ENCODE peak calls at places on chromosomes 16 and 17, in five cellular contexts. Q is HuH-7; X is AG09309; S is CD4-positive, alpha-beta T cell; M is activated CD4-positive, alpha-beta T cell treated with anti-CD3 and anti-CD28 coated beads for 4 hours. L is an unnamed sample.

GRCh38 chr17:28657756-28658155 is 4.0 kb downstream of the SDF2 start:
- DNase-seq in Q (no peak), X (no peak), S (no peak), M (no peak), L (no peak)

GRCh38 chr17:47698749-47699535 is 5.0 kb downstream of the TBKBP1 start:
- DNase-seq in Q (peak; percentile 98), X (no peak), S (peak; percentile 79), M (peak; percentile 78), L (peak; percentile 73)

GRCh38 chr17:51056813-51057510 is 63.7 kb downstream of the SPAG9 start:
- DNase-seq in Q (peak; percentile 22), X (peak; percentile 94), S (no peak), M (no peak), L (peak; percentile 17)

GRCh38 chr17:54256530-54256929 is 433.8 kb downstream of the KIF2B start:
- DNase-seq in Q (no peak), X (no peak), S (no peak), M (no peak), L (no peak)

GRCh38 chr16:4718466-4718865 is 15.6 kb downstream of the ANKS3 start:
- DNase-seq in Q (no peak), X (no peak), S (no peak), M (no peak), L (no peak)

GRCh38 chr17:82213251-82214011 is 789 bp upstream of the CCDC57 start:
- DNase-seq in Q (peak; percentile 92), X (no peak), S (no peak), M (peak; percentile 87), L (peak; percentile 68)

GRCh38 chr17:9274119-9274445 is 252.8 kb downstream of the NTN1 start:
- DNase-seq in Q (no peak), X (no peak), S (no peak), M (no peak), L (no peak)

GRCh38 chr17:13131211-13131610 is 113.4 kb upstream of the ELAC2 start:
- DNase-seq in Q (no peak), X (no peak), S (no peak), M (no peak), L (no peak)

GRCh38 chr17:39624313-39624712 is 2.4 kb upstream of the PPP1R1B start:
- DNase-seq in Q (no peak), X (no peak), S (no peak), M (no peak), L (no peak)

L was measured in effector memory CD8-positive, alpha-beta T cell.